ENCODE peak calls at places on chromosomes 4 and X, in five cellular contexts. Z, R, F, C and U are unnamed samples.

GRCh38 chrX:69318651-69319305 is 153.5 kb upstream of the PJA1 start:
- DNase-seq in Z (no peak), R (no peak), F (no peak), C (no peak), U (no peak)

GRCh38 chr4:185811509-185812364 is at the start of gene SORBS2:
- DNase-seq in Z (peak), R (no peak), F (no peak), C (no peak), U (no peak)

GRCh38 chr4:38832624-38833528 is 23.7 kb downstream of the TLR6 start:
- DNase-seq in Z (no peak), R (no peak), F (no peak), C (no peak), U (no peak)

GRCh38 chrX:11558972-11559371 is 106.7 kb downstream of the ARHGAP6 start:
- DNase-seq in Z (peak), R (no peak), F (no peak), C (no peak), U (no peak)

GRCh38 chr4:114494257-114494803 is 104.3 kb upstream of the UGT8 start:
- DNase-seq in Z (no peak), R (no peak), F (no peak), C (no peak), U (no peak)

GRCh38 chrX:17160971-17161370 is 214.0 kb upstream of the NHS start:
- DNase-seq in Z (no peak), R (no peak), F (no peak), C (no peak), U (no peak)

GRCh38 chrX:18424482-18425198 is 768 bp upstream of the CDKL5 start:
- DNase-seq in Z (peak), R (no peak), F (peak), C (no peak), U (no peak)

GRCh38 chr4:89878611-89879010 is 16.0 kb upstream of the MMRN1 start:
- DNase-seq in Z (no peak), R (no peak), F (no peak), C (no peak), U (no peak)

GRCh38 chr4:158998624-158999023 is 104.3 kb upstream of the RAPGEF2 start:
- DNase-seq in Z (no peak), R (no peak), F (no peak), C (peak), U (no peak)

GRCh38 chr4:17613761-17614415 is 553 bp upstream of the MED28 start:
- DNase-seq in Z (no peak), R (peak), F (no peak), C (peak), U (peak)

GRCh38 chrX:46354481-46354880 is 190.7 kb downstream of the ZNF674 start:
- DNase-seq in Z (no peak), R (no peak), F (no peak), C (no peak), U (no peak)

GRCh38 chr4:95531141-95531540 is 17.6 kb downstream of the UNC5C start:
- DNase-seq in Z (no peak), R (no peak), F (no peak), C (no peak), U (no peak)

GRCh38 chr4:105343523-105343931 is 130.3 kb downstream of the PPA2 start:
- DNase-seq in Z (no peak), R (no peak), F (no peak), C (no peak), U (no peak)

GRCh38 chr4:109432676-109433075 is 939 bp upstream of the SEC24B start:
- DNase-seq in Z (no peak), R (no peak), F (no peak), C (peak), U (no peak)

GRCh38 chrX:9291666-9292065 is 173.2 kb upstream of the TBL1X start:
- DNase-seq in Z (no peak), R (no peak), F (no peak), C (no peak), U (no peak)

GRCh38 chr4:98484031-98484430 is 174.4 kb downstream of the TSPAN5 start:
- DNase-seq in Z (no peak), R (no peak), F (no peak), C (no peak), U (no peak)

GRCh38 chr4:156983366-156983765 is 11.8 kb upstream of the PDGFC start:
- DNase-seq in Z (no peak), R (no peak), F (no peak), C (no peak), U (no peak)

GRCh38 chrX:39848243-39848642 is 249.5 kb downstream of the BCOR start:
- DNase-seq in Z (no peak), R (no peak), F (no peak), C (no peak), U (no peak)

GRCh38 chr4:124431663-124432192 is 280.8 kb downstream of the ANKRD50 start:
- DNase-seq in Z (no peak), R (no peak), F (no peak), C (no peak), U (no peak)

GRCh38 chr4:111362891-111363290 is 740.0 kb upstream of the PITX2 start:
- DNase-seq in Z (no peak), R (no peak), F (peak), C (peak), U (peak)

DNA sequence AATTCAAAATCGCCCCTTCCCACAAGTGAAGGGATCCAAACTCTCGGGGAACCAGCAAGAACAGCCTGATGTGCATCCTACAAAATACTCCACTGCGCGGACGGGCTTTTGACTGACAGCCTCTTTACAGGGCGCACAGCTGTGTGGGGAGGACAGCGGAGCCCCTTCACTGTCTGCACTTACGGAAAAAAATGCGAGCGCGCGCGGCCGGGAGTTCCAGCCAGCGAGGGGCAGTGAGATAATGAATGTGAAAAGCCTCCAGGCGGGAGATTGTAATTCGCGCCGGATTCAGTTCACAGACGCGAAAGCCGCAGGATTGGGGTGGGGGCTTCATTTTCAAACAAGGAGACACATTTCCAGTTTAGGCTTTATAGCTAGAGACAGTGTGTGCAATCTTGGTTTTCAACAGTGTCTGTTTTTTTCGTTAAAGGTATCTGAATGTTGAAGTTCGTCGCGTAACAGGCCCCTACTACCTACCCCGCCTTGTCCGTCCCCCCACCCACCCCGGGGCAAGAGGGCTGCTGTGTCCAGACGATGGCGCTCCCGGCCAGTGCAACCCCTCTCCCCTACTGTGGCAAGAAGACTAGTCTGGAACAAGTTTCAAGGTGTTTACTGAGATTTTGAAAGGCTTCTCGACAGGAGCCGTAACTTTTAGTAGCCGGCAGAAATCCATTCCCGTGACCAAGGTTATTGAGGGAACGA is 1.7 kb upstream of the GPR50 start:
- DNase-seq in Z (no peak), R (no peak), F (no peak), C (no peak), U (no peak)
- TF ChIP-seq CTCF in Z (no peak), R (no peak), F (no peak), C (no peak), U (no peak)

DNA sequence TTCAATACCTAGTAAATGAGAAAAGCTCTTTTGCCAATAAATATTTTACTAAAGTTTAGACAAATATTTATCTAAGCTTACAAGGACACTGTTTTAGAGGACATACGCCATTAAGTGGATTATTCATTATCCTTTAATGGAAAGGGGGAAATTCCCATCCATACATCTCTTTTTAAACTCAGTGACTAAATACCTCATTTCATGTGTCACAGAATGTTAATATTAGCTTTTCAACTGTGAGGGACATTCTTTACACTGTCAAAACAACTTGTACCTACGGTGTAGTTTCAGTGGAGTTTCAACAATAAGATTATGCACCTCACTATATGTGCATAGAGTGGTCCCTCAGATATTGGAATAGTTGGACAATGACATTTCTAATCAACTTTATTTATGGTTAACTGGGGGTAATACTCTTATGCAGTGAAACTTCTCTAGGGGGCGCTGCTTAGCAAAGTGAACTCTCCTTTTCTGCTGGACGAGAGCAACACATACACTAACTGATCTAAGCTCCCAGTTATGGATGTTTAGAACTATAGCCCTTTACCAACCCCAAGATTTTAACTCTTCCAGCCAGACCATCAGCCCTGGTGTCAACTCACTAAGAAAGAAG is 9.7 kb downstream of the HS6ST2 start:
- DNase-seq in Z (no peak), R (no peak), F (no peak), C (no peak), U (no peak)
- TF ChIP-seq CTCF in Z (peak), R (peak), F (no peak), C (peak), U (no peak)

GRCh38 chr4:122604146-122604545 is 16.7 kb downstream of the IL21 start:
- DNase-seq in Z (no peak), R (no peak), F (no peak), C (no peak), U (no peak)

GRCh38 chr4:122606364-122607043 is 14.4 kb downstream of the IL21 start:
- DNase-seq in Z (no peak), R (no peak), F (no peak), C (no peak), U (no peak)

GRCh38 chr4:122603156-122603574 is 17.7 kb downstream of the IL21 start:
- DNase-seq in Z (no peak), R (no peak), F (no peak), C (no peak), U (no peak)

DNA sequence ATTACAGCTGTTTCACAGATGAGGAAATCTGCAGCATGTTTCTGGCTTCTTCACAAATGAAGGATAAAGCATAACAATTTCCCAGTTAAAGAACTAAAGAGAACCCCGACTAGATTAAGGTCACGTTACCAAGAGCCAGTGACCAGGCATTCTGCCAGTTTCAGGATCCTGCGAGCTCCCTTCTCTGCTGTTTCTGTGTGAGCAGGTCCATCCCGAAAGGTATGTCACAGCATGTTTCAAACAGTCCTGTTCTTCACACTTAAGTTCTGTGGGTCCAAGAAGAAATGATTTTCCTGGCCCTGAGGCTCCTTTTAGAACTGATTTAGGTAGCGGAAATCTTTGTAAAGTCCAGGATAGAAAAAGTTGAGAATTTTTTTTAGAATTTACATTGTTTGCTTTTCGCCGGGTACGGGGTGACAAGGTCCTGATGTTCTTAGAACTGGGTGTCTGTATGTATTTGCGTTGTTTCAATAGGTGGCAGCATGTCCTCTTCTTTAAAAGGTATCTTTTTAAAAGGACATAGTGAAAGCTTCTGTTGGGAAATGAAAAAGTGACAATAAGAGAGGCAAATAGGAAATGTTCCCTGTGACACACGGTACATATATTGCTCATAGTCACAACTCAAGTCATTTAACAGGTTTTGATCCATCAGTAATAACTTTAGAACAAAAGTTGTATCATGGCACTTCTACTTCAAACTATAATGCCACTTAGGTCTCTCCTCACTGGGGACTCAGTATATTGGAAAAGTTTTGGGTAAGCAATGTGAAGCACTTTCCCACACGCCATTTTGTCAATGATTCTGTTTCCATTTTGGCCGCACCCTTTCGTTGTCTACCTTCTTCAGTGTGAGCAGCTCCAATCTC is 18.4 kb downstream of the IL21 start:
- DNase-seq in Z (no peak), R (peak), F (no peak), C (peak), U (no peak)
- TF ChIP-seq CTCF in Z (peak), R (peak), F (peak), C (peak), U (peak)

DNA sequence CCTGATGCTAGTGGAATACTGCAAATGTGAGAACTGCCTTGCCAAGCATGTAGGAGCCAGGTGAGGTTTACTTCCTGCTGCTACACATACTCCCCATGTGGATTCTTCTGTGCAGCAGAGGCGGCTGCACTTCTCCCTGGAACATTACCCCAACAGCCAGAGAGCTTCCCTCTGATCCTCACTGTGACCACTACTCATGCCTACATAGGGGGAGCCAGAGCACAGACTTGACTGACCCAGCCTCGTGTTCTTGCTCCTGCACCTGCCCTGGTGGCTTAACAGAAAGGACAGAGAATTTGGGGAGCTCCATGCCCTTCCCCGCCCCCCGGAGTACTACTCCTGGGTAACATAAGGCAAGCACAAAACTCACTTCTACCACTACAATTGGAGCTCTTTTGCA is 38.4 kb downstream of the UGT2A2 start:
- DNase-seq in Z (no peak), R (no peak), F (no peak), C (no peak), U (no peak)
- TF ChIP-seq CTCF in Z (no peak), R (no peak), F (no peak), C (no peak), U (no peak)

GRCh38 chr4:1419708-1420107 is 13.5 kb upstream of the NKX1-1 start:
- DNase-seq in Z (peak), R (no peak), F (no peak), C (no peak), U (no peak)
- TF ChIP-seq CTCF in Z (no peak), R (no peak), F (no peak), C (no peak), U (no peak)

GRCh38 chr4:7068279-7068842 is 497 bp upstream of the GRPEL1 start:
- DNase-seq in Z (no peak), R (no peak), F (no peak), C (no peak), U (no peak)
- TF ChIP-seq CTCF in Z (no peak), R (no peak), F (no peak), C (no peak), U (no peak)

GRCh38 chrX:7169627-7170026 is 21.7 kb upstream of the PUDP start:
- DNase-seq in Z (no peak), R (no peak), F (no peak), C (no peak), U (no peak)

GRCh38 chrX:7168366-7168765 is 20.4 kb upstream of the PUDP start:
- DNase-seq in Z (no peak), R (no peak), F (no peak), C (no peak), U (no peak)

DNA sequence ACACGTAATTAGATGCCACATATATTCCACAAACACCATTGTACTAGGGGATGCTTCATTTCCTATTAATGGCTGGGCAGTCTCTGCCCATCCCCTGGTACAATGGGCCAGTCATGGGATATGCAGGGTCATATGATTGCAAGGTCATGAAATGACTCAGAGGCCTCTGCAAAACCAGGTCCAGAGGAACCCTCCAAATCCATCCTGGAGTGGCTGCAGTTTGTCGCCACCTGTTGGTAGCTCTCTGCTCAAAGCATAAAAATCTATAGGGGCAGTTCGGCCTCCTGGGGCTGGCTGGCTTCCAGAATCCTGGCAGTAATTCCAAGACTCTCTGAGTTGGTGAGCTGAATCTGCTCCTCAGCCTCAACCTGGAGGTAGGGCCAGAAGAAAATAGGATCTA is 22.9 kb upstream of the PUDP start:
- DNase-seq in Z (no peak), R (no peak), F (no peak), C (no peak), U (no peak)
- TF ChIP-seq CTCF in Z (peak), R (peak), F (no peak), C (peak), U (no peak)

DNA sequence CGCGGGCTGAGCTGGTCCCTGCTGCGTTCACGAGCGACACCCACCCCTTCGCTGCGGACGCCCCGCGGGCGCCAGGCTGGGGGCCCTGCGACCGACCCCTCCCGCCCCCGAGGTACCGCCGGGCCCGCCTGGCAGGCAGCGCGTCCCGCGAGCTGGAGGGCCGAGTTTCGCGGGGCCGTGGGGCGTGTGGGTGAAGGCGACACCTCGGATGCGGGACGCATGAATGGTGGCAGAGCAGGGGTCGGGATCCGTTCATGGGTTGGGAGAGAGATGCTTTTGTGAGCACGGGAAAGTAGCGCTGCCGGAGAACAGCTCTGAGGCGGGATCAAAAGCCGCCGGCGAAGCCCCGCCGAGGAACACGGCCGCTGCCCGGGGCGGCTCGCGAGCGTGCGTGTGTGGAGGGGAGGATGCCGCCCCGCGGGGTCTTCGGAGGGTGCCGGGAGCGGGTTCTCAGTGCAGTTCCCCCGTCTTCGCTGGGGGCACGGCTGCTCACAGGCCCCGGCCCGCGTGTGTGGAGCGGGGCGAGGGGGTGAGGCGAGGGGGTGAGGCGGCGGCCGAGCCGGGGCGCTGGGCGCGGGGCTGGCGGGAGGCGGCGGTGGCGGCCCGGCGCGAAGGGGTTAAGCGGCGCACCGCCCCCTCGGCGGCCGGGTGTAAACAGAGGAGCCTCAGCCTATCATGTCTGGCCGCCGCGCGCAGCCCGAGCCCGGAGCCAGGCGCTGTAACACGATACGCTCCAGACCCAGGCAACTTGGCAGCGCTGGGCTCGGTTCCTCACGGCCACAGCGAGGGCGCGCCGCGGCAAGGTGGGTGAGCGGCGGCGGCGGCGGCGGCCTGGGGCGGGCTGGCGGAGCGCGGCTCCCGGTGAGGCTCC is 205.3 kb downstream of the TENM3 start:
- DNase-seq in Z (peak), R (peak), F (peak), C (peak), U (peak)
- TF ChIP-seq CTCF in Z (no peak), R (no peak), F (no peak), C (no peak), U (no peak)

GRCh38 chrX:132718411-132718810 is 229.6 kb upstream of the MBNL3 start:
- DNase-seq in Z (no peak), R (no peak), F (no peak), C (no peak), U (no peak)

GRCh38 chrX:132714913-132715312 is 226.1 kb upstream of the MBNL3 start:
- DNase-seq in Z (no peak), R (no peak), F (no peak), C (no peak), U (no peak)

GRCh38 chrX:132710756-132711155 is 221.9 kb upstream of the MBNL3 start:
- DNase-seq in Z (no peak), R (no peak), F (no peak), C (no peak), U (no peak)

GRCh38 chrX:132716006-132716405 is 227.2 kb upstream of the MBNL3 start:
- DNase-seq in Z (no peak), R (no peak), F (no peak), C (no peak), U (no peak)
- TF ChIP-seq CTCF in Z (no peak), R (no peak), F (no peak), C (peak), U (no peak)